ENCODE peak calls at places on chromosomes 4 and X, in five cellular contexts. One of them, this sample, is unnamed.

GRCh38 chr4:25448379-25449109 is 71.5 kb downstream of the ANAPC4 start:
- DNase-seq in GM04504: peak; percentile 74
- DNase-seq in activated CD4-positive, alpha-beta T cell treated with anti-CD3 and anti-CD28 coated beads, Interleukin-2, amount 10 ng/mL, durations not matched to agents 7 days and 5 days: no peak
- DNase-seq in ovary: no peak
- DNase-seq in NCI-H2081: no peak
- DNase-seq in this sample: no peak

GRCh38 chrX:34880656-34881055 is 61.9 kb upstream of the FAM47B start:
- DNase-seq in ovary: no peak
- DNase-seq in GM04504: peak; percentile 46
- DNase-seq in NCI-H2081: no peak
- DNase-seq in activated CD4-positive, alpha-beta T cell treated with anti-CD3 and anti-CD28 coated beads, Interleukin-2, amount 10 ng/mL, durations not matched to agents 7 days and 5 days: no peak
- DNase-seq in this sample: no peak

GRCh38 chrX:115936008-115936407 is 234.5 kb upstream of the AGTR2 start:
- DNase-seq in activated CD4-positive, alpha-beta T cell treated with anti-CD3 and anti-CD28 coated beads, Interleukin-2, amount 10 ng/mL, durations not matched to agents 7 days and 5 days: no peak
- DNase-seq in NCI-H2081: no peak
- DNase-seq in ovary: no peak
- DNase-seq in GM04504: no peak
- DNase-seq in this sample: no peak

GRCh38 chrX:23720117-23720677 is 22.9 kb downstream of the ACOT9 start:
- DNase-seq in GM04504: no peak
- DNase-seq in ovary: no peak
- DNase-seq in activated CD4-positive, alpha-beta T cell treated with anti-CD3 and anti-CD28 coated beads, Interleukin-2, amount 10 ng/mL, durations not matched to agents 7 days and 5 days: no peak
- DNase-seq in NCI-H2081: no peak
- DNase-seq in this sample: no peak

GRCh38 chrX:120308558-120308957 is 2.7 kb downstream of the TMEM255A start:
- DNase-seq in activated CD4-positive, alpha-beta T cell treated with anti-CD3 and anti-CD28 coated beads, Interleukin-2, amount 10 ng/mL, durations not matched to agents 7 days and 5 days: no peak
- DNase-seq in GM04504: no peak
- DNase-seq in ovary: peak; percentile 29
- DNase-seq in NCI-H2081: no peak
- DNase-seq in this sample: no peak

GRCh38 chr4:40583850-40584439 is 45.7 kb downstream of the RBM47 start:
- DNase-seq in GM04504: no peak
- DNase-seq in activated CD4-positive, alpha-beta T cell treated with anti-CD3 and anti-CD28 coated beads, Interleukin-2, amount 10 ng/mL, durations not matched to agents 7 days and 5 days: no peak
- DNase-seq in ovary: no peak
- DNase-seq in NCI-H2081: no peak
- DNase-seq in this sample: no peak

GRCh38 chr4:37476256-37476655 is 209.9 kb downstream of the RELL1 start:
- DNase-seq in GM04504: no peak
- DNase-seq in ovary: no peak
- DNase-seq in activated CD4-positive, alpha-beta T cell treated with anti-CD3 and anti-CD28 coated beads, Interleukin-2, amount 10 ng/mL, durations not matched to agents 7 days and 5 days: no peak
- DNase-seq in NCI-H2081: no peak
- DNase-seq in this sample: no peak

GRCh38 chr4:147590249-147590920 is 26.8 kb upstream of the TMEM184C start:
- DNase-seq in NCI-H2081: peak; percentile 21
- DNase-seq in GM04504: no peak
- DNase-seq in ovary: peak; percentile 66
- DNase-seq in activated CD4-positive, alpha-beta T cell treated with anti-CD3 and anti-CD28 coated beads, Interleukin-2, amount 10 ng/mL, durations not matched to agents 7 days and 5 days: peak; percentile 53
- DNase-seq in this sample: peak; percentile 6

GRCh38 chr4:115113382-115114106 is at the start of gene NDST4:
- DNase-seq in ovary: no peak
- DNase-seq in activated CD4-positive, alpha-beta T cell treated with anti-CD3 and anti-CD28 coated beads, Interleukin-2, amount 10 ng/mL, durations not matched to agents 7 days and 5 days: no peak
- DNase-seq in GM04504: no peak
- DNase-seq in NCI-H2081: peak; percentile 52
- DNase-seq in this sample: no peak

GRCh38 chr4:8912089-8912455 is 40.4 kb upstream of the HMX1 start:
- DNase-seq in NCI-H2081: no peak
- DNase-seq in activated CD4-positive, alpha-beta T cell treated with anti-CD3 and anti-CD28 coated beads, Interleukin-2, amount 10 ng/mL, durations not matched to agents 7 days and 5 days: peak; percentile 2
- DNase-seq in GM04504: no peak
- DNase-seq in ovary: peak; percentile 1
- DNase-seq in this sample: no peak

GRCh38 chr4:184932343-184932742 is 85.9 kb upstream of the HELT start:
- DNase-seq in activated CD4-positive, alpha-beta T cell treated with anti-CD3 and anti-CD28 coated beads, Interleukin-2, amount 10 ng/mL, durations not matched to agents 7 days and 5 days: no peak
- DNase-seq in NCI-H2081: no peak
- DNase-seq in GM04504: no peak
- DNase-seq in ovary: no peak
- DNase-seq in this sample: no peak

This sample was measured in pancreas.